ENCODE peak calls at places on chromosomes 2 and 18, in seven cellular contexts. D, S, G, Y, B, E and M are unnamed samples.

GRCh38 chr2:166092889-166093288 is 34.9 kb downstream of the SCN1A start:
- DNase-seq in G (peak), B (no peak), Y (no peak), E (no peak), S (no peak), D (peak), M (no peak)

GRCh38 chr18:74654637-74655036 is 57.0 kb downstream of the ZNF407 start:
- DNase-seq in S (peak), G (no peak), D (peak), E (no peak), Y (no peak), B (no peak), M (no peak)

GRCh38 chr18:8839285-8839684 is 133.9 kb downstream of the MTCL1 start:
- DNase-seq in Y (no peak), D (peak), E (no peak), S (no peak), B (no peak), G (no peak), M (no peak)

GRCh38 chr2:42367835-42368234 is 6.8 kb upstream of the COX7A2L start:
- DNase-seq in Y (no peak), B (no peak), D (peak), G (peak), E (no peak), S (no peak), M (no peak)

GRCh38 chr18:36392163-36392887 is 94.8 kb downstream of the FHOD3 start:
- DNase-seq in E (no peak), G (no peak), Y (no peak), D (peak), B (no peak), S (no peak), M (no peak)

GRCh38 chr18:68566991-68567390 is 147.9 kb downstream of the TMX3 start:
- DNase-seq in B (no peak), Y (no peak), G (no peak), S (no peak), E (no peak), D (no peak), M (no peak)

GRCh38 chr2:67374949-67375348 is 22.2 kb upstream of the ETAA1 start:
- DNase-seq in S (no peak), B (no peak), D (no peak), G (no peak), E (no peak), Y (no peak), M (no peak)

GRCh38 chr2:171579481-171579880 is 57.2 kb downstream of the CYBRD1 start:
- DNase-seq in E (no peak), S (peak), B (no peak), D (peak), G (peak), Y (no peak), M (no peak)

GRCh38 chr18:79797518-79798345 is at the start of gene KCNG2:
- DNase-seq in G (no peak), D (peak), S (no peak), Y (peak), B (peak), E (peak), M (peak)

GRCh38 chr2:64839844-64840243 is 149.4 kb upstream of the SLC1A4 start:
- DNase-seq in G (no peak), B (no peak), E (no peak), D (peak), S (no peak), Y (no peak), M (no peak)

GRCh38 chr2:134108124-134108523 is 145.7 kb upstream of the MGAT5 start:
- DNase-seq in E (no peak), D (no peak), S (no peak), B (no peak), G (no peak), Y (no peak), M (no peak)

GRCh38 chr2:240966906-240967680 is 31.3 kb upstream of the SNED1 start:
- DNase-seq in Y (no peak), G (no peak), S (no peak), B (no peak), E (peak), D (no peak), M (no peak)

GRCh38 chr2:120466704-120467054 is 120.7 kb downstream of the INHBB start:
- DNase-seq in E (no peak), B (no peak), S (no peak), Y (no peak), G (no peak), D (no peak), M (no peak)

GRCh38 chr2:12291303-12291702 is 425.4 kb upstream of the TRIB2 start:
- DNase-seq in D (no peak), G (no peak), B (no peak), Y (no peak), E (no peak), S (no peak), M (no peak)

GRCh38 chr2:147149589-147150245 is 695.1 kb upstream of the ACVR2A start:
- DNase-seq in G (no peak), D (peak), Y (peak), S (peak), E (no peak), B (no peak), M (no peak)

GRCh38 chr2:188975497-188976102 is 1.4 kb downstream of the COL3A1 start:
- DNase-seq in E (peak), G (no peak), D (peak), Y (no peak), B (peak), S (no peak), M (no peak)

GRCh38 chr2:209969692-209970091 is 32.7 kb upstream of the RPE start:
- DNase-seq in Y (no peak), S (no peak), B (no peak), E (no peak), G (no peak), D (no peak), M (no peak)

GRCh38 chr2:160993543-160994090 is 166.6 kb upstream of the TANK start:
- DNase-seq in G (no peak), Y (no peak), B (no peak), S (no peak), D (no peak), E (no peak), M (no peak)

GRCh38 chr2:205914198-205914597 is 171.8 kb downstream of the INO80D start:
- DNase-seq in B (no peak), E (no peak), D (no peak), S (no peak), G (no peak), Y (no peak), M (no peak)

GRCh38 chr2:240410808-240411207 is 24.7 kb upstream of the GPC1 start:
- DNase-seq in E (peak), G (no peak), D (no peak), S (no peak), Y (no peak), B (no peak), M (no peak)

GRCh38 chr2:68766378-68766845 is 31.8 kb downstream of the ARHGAP25 start:
- DNase-seq in G (peak), Y (no peak), S (no peak), D (peak), B (no peak), E (no peak), M (no peak)

GRCh38 chr18:23095463-23095862 is 39.8 kb upstream of the CABLES1 start:
- DNase-seq in Y (no peak), E (no peak), B (no peak), S (peak), G (no peak), D (no peak), M (no peak)

GRCh38 chr2:233130024-233130423 is 69.9 kb downstream of the INPP5D start:
- DNase-seq in D (no peak), Y (no peak), E (no peak), B (no peak), G (no peak), S (no peak), M (no peak)

GRCh38 chr2:149743842-149744468 is 156.4 kb upstream of the MMADHC start:
- DNase-seq in Y (no peak), S (peak), D (peak), B (no peak), E (no peak), G (peak), M (no peak)

GRCh38 chr2:240788482-240788881 is 31.5 kb downstream of the KIF1A start:
- DNase-seq in E (no peak), D (no peak), G (no peak), B (no peak), S (no peak), Y (no peak), M (no peak)

GRCh38 chr2:18047114-18047695 is 168.7 kb downstream of the KCNS3 start:
- DNase-seq in B (no peak), S (no peak), Y (no peak), G (no peak), E (no peak), D (peak), M (no peak)

GRCh38 chr18:79857082-79857661 is 59.4 kb downstream of the KCNG2 start:
- DNase-seq in Y (no peak), B (no peak), E (no peak), D (peak), S (no peak), G (peak), M (no peak)

GRCh38 chr18:39521164-39521563 is 1955.6 kb upstream of the CELF4 start:
- DNase-seq in Y (no peak), B (no peak), S (no peak), G (peak), D (peak), E (no peak), M (no peak)

GRCh38 chr18:31793531-31793930 is 32.9 kb upstream of the SLC25A52 start:
- DNase-seq in S (no peak), G (no peak), B (no peak), E (no peak), D (no peak), Y (no peak), M (no peak)

GRCh38 chr18:50614838-50615237 is 55.0 kb downstream of the MAPK4 start:
- DNase-seq in D (no peak), Y (no peak), S (no peak), E (no peak), B (no peak), G (peak), M (no peak)

GRCh38 chr2:29189052-29189451 is 73.8 kb downstream of the CLIP4 start:
- DNase-seq in B (no peak), E (no peak), D (peak), S (no peak), G (no peak), Y (no peak), M (no peak)

GRCh38 chr18:596288-596881 is 403 bp upstream of the CLUL1 start:
- DNase-seq in Y (peak), G (peak), B (peak), D (peak), S (peak), E (peak), M (peak)

GRCh38 chr2:118807668-118808428 is 39.6 kb downstream of the EN1 start:
- DNase-seq in Y (no peak), D (no peak), E (no peak), B (peak), S (no peak), G (no peak), M (peak)

GRCh38 chr2:169693344-169693743 is 861 bp downstream of the CFAP210 start:
- DNase-seq in D (no peak), G (no peak), Y (no peak), S (peak), E (no peak), B (peak), M (no peak)

GRCh38 chr2:151619337-151619989 is 114.8 kb downstream of the NEB start:
- DNase-seq in E (no peak), S (no peak), G (no peak), Y (no peak), B (no peak), D (peak), M (no peak)

GRCh38 chr2:205706769-205707375 is 24.6 kb downstream of the NRP2 start:
- DNase-seq in B (no peak), G (peak), D (peak), Y (peak), E (no peak), S (peak), M (no peak)

GRCh38 chr18:67318651-67319050 is 197.9 kb downstream of the DSEL start:
- DNase-seq in B (no peak), Y (no peak), D (peak), S (peak), G (no peak), E (no peak), M (no peak)

GRCh38 chr2:119282966-119283511 is 59.4 kb downstream of the STEAP3 start:
- DNase-seq in S (peak), D (no peak), Y (no peak), B (no peak), E (no peak), G (peak), M (no peak)

GRCh38 chr2:24489942-24490673 is 946 bp upstream of the NCOA1 start:
- DNase-seq in G (peak), D (peak), E (peak), Y (peak), B (peak), S (peak), M (peak)

GRCh38 chr2:234273887-234274584 is 222.8 kb downstream of the ARL4C start:
- DNase-seq in G (no peak), B (no peak), D (no peak), E (no peak), Y (no peak), S (no peak), M (no peak)

DNA sequence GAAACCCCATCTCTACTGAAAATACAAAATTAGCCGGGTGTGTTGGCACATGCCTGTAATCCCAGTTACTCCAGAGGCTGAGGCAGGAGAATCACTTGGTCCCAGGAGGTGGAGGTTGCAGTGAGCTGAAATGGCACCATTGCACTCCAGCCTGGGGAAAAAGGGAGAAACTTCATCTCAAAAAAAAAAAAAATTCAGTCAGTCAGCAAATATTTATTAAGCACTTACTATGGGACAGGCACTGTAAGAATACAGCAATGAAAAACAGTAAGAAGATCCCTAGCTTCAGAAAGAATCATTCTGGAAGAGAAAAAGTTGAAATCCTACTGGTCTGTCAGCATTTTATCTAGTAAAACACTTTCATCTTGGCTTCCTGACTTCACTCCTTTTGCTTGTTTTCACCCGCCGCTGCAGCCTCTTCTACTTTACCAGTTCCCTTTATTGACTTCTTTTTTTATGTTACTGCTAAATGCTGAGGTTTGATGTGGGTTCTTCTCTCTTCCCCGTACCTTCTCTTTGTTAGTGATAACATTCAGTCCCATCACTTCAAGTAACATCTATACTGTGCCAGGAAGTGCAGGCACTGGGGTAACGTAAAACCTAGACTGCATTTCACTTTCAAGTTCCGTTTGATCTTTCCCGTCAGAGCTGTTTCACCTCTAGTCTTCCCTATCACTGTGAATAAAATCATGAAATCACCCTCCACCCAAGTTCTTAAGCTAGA is 10.8 kb upstream of the TAF4B start:
- DNase-seq in D (no peak), S (no peak), B (no peak), E (no peak), Y (no peak), G (no peak), M (no peak)
- H2AFZ ChIP-seq in D (no peak), S (no peak), B (peak), E (no peak), Y (no peak), G (no peak), M (no peak)

GRCh38 chr2:37357053-37357452 is 12.6 kb downstream of the QPCT start:
- DNase-seq in B (no peak), E (no peak), G (no peak), S (no peak), Y (no peak), D (no peak), M (no peak)

GRCh38 chr2:37355735-37356134 is 11.3 kb downstream of the QPCT start:
- DNase-seq in E (no peak), D (no peak), Y (no peak), G (no peak), B (no peak), S (no peak), M (no peak)

GRCh38 chr2:37356299-37356698 is 11.9 kb downstream of the QPCT start:
- DNase-seq in E (no peak), S (no peak), G (no peak), D (no peak), B (peak), Y (no peak), M (no peak)

GRCh38 chr2:37358466-37358865 is 14.0 kb downstream of the QPCT start:
- DNase-seq in Y (no peak), E (no peak), G (no peak), D (no peak), B (no peak), S (no peak), M (no peak)

DNA sequence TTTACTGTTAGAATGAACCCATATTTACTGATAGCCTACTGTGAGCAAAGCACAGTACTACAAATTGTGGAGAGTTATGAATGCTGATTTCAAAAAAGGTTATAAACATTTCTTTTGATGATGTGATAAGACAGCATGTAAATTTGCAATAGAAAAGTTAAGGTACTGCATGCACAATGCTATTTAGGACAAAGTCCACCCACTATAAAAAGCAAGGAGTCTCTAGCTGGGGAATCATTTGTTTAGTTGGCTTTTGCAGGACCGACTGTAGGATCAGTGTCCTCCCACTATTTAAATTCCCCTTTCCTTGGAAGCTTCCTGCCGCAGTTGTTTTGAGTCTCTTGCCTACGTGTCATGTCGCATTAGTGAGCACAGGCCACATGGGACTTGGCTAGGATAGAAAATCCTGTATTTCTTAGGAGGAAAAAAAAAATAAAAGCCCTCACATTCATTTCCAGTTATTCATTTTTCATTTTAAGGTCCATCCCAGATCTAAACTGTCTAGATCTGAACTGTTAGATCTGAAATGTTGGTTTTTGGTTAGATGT is 13.1 kb downstream of the QPCT start:
- DNase-seq in E (no peak), D (no peak), B (peak), Y (no peak), S (no peak), G (no peak), M (no peak)
- H2AFZ ChIP-seq in E (no peak), D (no peak), B (no peak), Y (no peak), S (no peak), G (no peak), M (no peak)

GRCh38 chr2:46836295-46837111 is 79.1 kb downstream of the MCFD2 start:
- DNase-seq in D (peak), B (no peak), E (no peak), G (peak), Y (no peak), S (peak), M (no peak)
- H2AFZ ChIP-seq in D (no peak), B (no peak), E (no peak), G (peak), Y (no peak), S (peak), M (no peak)

DNA sequence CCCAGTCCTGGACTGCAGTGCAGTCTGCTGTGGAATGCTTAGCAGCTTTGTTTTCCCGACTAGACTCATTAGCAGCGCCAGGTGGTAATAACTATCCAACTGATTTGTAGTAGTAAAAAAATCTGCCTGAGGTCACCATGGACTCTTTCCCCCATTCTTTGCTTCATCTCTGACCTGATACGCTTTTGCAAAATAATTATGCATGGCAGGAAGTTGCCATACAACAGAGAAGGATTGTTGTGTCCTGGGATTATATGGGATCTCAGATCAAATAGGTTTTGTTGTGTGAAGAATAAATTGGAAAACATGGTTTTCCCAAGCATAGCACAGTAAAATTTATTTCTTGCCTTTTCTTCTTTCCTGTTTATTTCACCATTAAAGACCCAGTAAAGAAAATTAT is 72.4 kb upstream of the ATP5MC3 start:
- DNase-seq in B (no peak), S (no peak), G (no peak), Y (no peak), E (no peak), D (no peak), M (no peak)
- H2AFZ ChIP-seq in B (no peak), S (no peak), G (no peak), Y (no peak), E (no peak), D (no peak), M (no peak)

DNA sequence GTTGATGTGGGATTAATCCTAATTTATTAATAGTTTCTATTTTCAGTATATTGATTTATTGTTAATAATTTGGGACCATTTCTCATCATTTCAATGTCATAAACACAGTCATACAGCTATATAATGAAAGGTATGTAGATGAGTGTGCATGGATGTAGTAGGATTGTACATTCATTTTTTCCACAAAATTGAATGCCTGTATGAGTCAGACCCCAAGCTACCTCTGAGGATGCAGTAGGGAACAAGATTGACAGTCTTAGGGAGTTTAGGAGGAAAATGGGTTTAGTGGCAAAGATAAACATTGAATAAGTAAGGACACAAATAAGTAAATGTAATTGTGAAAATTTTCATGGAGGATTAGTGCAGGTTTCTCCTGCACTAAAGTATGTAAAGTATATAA is 14.1 kb upstream of the TMEFF2 start:
- DNase-seq in S (no peak), B (no peak), G (no peak), Y (no peak), E (no peak), D (peak), M (no peak)
- H2AFZ ChIP-seq in S (no peak), B (no peak), G (no peak), Y (no peak), E (no peak), D (no peak), M (no peak)

GRCh38 chr2:89842180-89842908 is 1150.9 kb downstream of the RPIA start:
- DNase-seq in S (no peak), Y (no peak), G (no peak), D (no peak), E (no peak), B (no peak), M (no peak)
- H2AFZ ChIP-seq in S (no peak), Y (no peak), G (no peak), D (no peak), E (no peak), B (no peak), M (no peak)

GRCh38 chr2:168456526-168457176 is 579 bp downstream of the CERS6 start:
- DNase-seq in G (peak), S (peak), B (peak), D (peak), E (no peak), Y (no peak), M (peak)
- H2AFZ ChIP-seq in G (peak), S (peak), B (peak), D (peak), E (no peak), Y (peak), M (peak)